ENCODE peak calls at places on chromosomes 3 and 15, in four cellular contexts. One of them, this sample, is unnamed.

GRCh38 chr3:37741644-37742043 is 120.0 kb upstream of the CTDSPL start:
- DNase-seq in ELR: peak
- DNase-seq in astrocyte of the hippocampus: peak
- DNase-seq in AG08396: peak
- DNase-seq in this sample: peak

GRCh38 chr3:70308760-70309159 is 3.7 kb downstream of the MDFIC2 start:
- DNase-seq in ELR: peak
- DNase-seq in astrocyte of the hippocampus: peak
- DNase-seq in AG08396: peak
- DNase-seq in this sample: peak

GRCh38 chr3:165201964-165202363 is 5.8 kb upstream of the SLITRK3 start:
- DNase-seq in ELR: no peak
- DNase-seq in astrocyte of the hippocampus: no peak
- DNase-seq in AG08396: no peak
- DNase-seq in this sample: no peak

GRCh38 chr15:28995721-28996120 is 109.9 kb downstream of the APBA2 start:
- DNase-seq in ELR: no peak
- DNase-seq in astrocyte of the hippocampus: peak
- DNase-seq in AG08396: no peak
- DNase-seq in this sample: no peak

GRCh38 chr3:67551366-67552016 is 102.9 kb downstream of the SUCLG2 start:
- DNase-seq in ELR: no peak
- DNase-seq in astrocyte of the hippocampus: no peak
- DNase-seq in AG08396: no peak
- DNase-seq in this sample: no peak

GRCh38 chr15:73841756-73842590 is 31.4 kb upstream of the TBC1D21 start:
- DNase-seq in ELR: peak
- DNase-seq in astrocyte of the hippocampus: peak
- DNase-seq in AG08396: no peak
- DNase-seq in this sample: no peak

GRCh38 chr3:159941043-159941994 is 47.3 kb upstream of the IL12A start:
- DNase-seq in ELR: peak
- DNase-seq in astrocyte of the hippocampus: no peak
- DNase-seq in AG08396: no peak
- DNase-seq in this sample: peak

GRCh38 chr15:50164458-50164857 is 17.5 kb upstream of the SLC27A2 start:
- DNase-seq in ELR: no peak
- DNase-seq in astrocyte of the hippocampus: no peak
- DNase-seq in AG08396: no peak
- DNase-seq in this sample: no peak

GRCh38 chr15:66698318-66698961 is 3.6 kb upstream of the SMAD6 start:
- DNase-seq in ELR: peak
- DNase-seq in astrocyte of the hippocampus: peak
- DNase-seq in AG08396: peak
- DNase-seq in this sample: peak

GRCh38 chr3:176663819-176664218 is 533.5 kb downstream of the TBL1XR1 start:
- DNase-seq in ELR: peak
- DNase-seq in astrocyte of the hippocampus: peak
- DNase-seq in AG08396: peak
- DNase-seq in this sample: peak

GRCh38 chr3:32630266-32630665 is 54.7 kb upstream of the CNOT10 start:
- DNase-seq in ELR: no peak
- DNase-seq in astrocyte of the hippocampus: no peak
- DNase-seq in AG08396: peak
- DNase-seq in this sample: peak